ENCODE peak calls at places on chromosomes 6 and 20, in ten cellular contexts. K is CD4-positive, CD25-positive, alpha-beta regulatory T cell; M is neural progenitor cell; C is adipocyte; Y is endodermal cell; G is heart left ventricle; N is stomach; F is thoracic aorta; W is A549; R is PC-9. Z is an unnamed sample.

GRCh38 chr20:41336711-41337492 is 3.7 kb upstream of the LPIN3 start:
- DNase-seq in K (no peak), M (no peak), C (no peak), Y (no peak), G (no peak), N (no peak), F (no peak), W (no peak), R (no peak), Z (no peak)

GRCh38 chr20:38434310-38434741 is 802 bp downstream of the SNHG17 start:
- DNase-seq in K (peak; percentile 61), M (peak; percentile 42), C (peak; percentile 46), Y (peak; percentile 62), G (no peak), N (no peak), F (no peak), W (no peak), R (peak; percentile 22), Z (peak; percentile 69)

GRCh38 chr6:34496103-34496685 is 30.3 kb downstream of the PACSIN1 start:
- DNase-seq in K (no peak), M (no peak), C (no peak), Y (no peak), G (no peak), N (no peak), F (no peak), W (no peak), R (no peak), Z (no peak)

GRCh38 chr20:25148982-25149846 is 46.3 kb upstream of the ENTPD6 start:
- DNase-seq in K (no peak), M (no peak), C (no peak), Y (no peak), G (no peak), N (no peak), F (no peak), W (no peak), R (no peak), Z (no peak)

GRCh38 chr6:33772114-33772830 is 16.7 kb downstream of the LEMD2 start:
- DNase-seq in K (no peak), M (no peak), C (no peak), Y (no peak), G (no peak), N (no peak), F (no peak), W (no peak), R (no peak), Z (peak; percentile 81)

GRCh38 chr6:5260661-5261544 is at the start of the genes FARS2 and LYRM4:
- DNase-seq in K (peak; percentile 93), M (peak; percentile 95), C (peak; percentile 97), Y (peak; percentile 97), G (peak; percentile 91), N (peak; percentile 89), F (peak; percentile 50), W (peak; percentile 50), R (peak; percentile 94), Z (peak; percentile 97)

GRCh38 chr6:56491606-56492328 is 150.9 kb downstream of the DST start:
- DNase-seq in K (no peak), M (no peak), C (no peak), Y (no peak), G (peak; percentile 69), N (no peak), F (no peak), W (no peak), R (no peak), Z (no peak)

GRCh38 chr6:147677647-147678046 is 169.2 kb downstream of the SAMD5 start:
- DNase-seq in K (no peak), M (no peak), C (no peak), Y (no peak), G (no peak), N (no peak), F (no peak), W (no peak), R (no peak), Z (no peak)

GRCh38 chr6:36273802-36274201 is 3.9 kb downstream of the PNPLA1 start:
- DNase-seq in K (no peak), M (no peak), C (no peak), Y (no peak), G (no peak), N (no peak), F (no peak), W (no peak), R (no peak), Z (no peak)

GRCh38 chr6:43790031-43790430 is 20.0 kb downstream of the VEGFA start:
- DNase-seq in K (no peak), M (no peak), C (peak; percentile 95), Y (no peak), G (no peak), N (no peak), F (no peak), W (no peak), R (no peak), Z (peak; percentile 22)

GRCh38 chr6:87174078-87174579 is 18.8 kb downstream of the ZNF292 start:
- DNase-seq in K (peak; percentile 20), M (no peak), C (no peak), Y (no peak), G (peak; percentile 12), N (no peak), F (no peak), W (no peak), R (no peak), Z (no peak)
- H3K4me1 ChIP-seq in K (peaks cover 66% of the 10 kb centered on the region), M (peaks cover 74% of the 10 kb centered on the region), C (no peaks in the 10 kb centered on the region), Y (peaks cover 12% of the 10 kb centered on the region), G (peaks cover 37% of the 10 kb centered on the region), N (peaks cover 24% of the 10 kb centered on the region), F (peaks cover 36% of the 10 kb centered on the region), W (no peaks in the 10 kb centered on the region), R (no peaks in the 10 kb centered on the region), Z (peaks cover 8% of the 10 kb centered on the region)

GRCh38 chr6:30510419-30510818 is 21.1 kb downstream of the HLA-E start:
- DNase-seq in K (no peak), M (no peak), C (no peak), Y (no peak), G (no peak), N (no peak), F (no peak), W (no peak), R (no peak), Z (no peak)
- H3K4me1 ChIP-seq in K (peaks cover 65% of the 10 kb centered on the region), M (peaks cover 10% of the 10 kb centered on the region), C (no peaks in the 10 kb centered on the region), Y (no peaks in the 10 kb centered on the region), G (no peaks in the 10 kb centered on the region), N (no peaks in the 10 kb centered on the region), F (no peaks in the 10 kb centered on the region), W (no peaks in the 10 kb centered on the region), R (peaks cover 9% of the 10 kb centered on the region), Z (no peaks in the 10 kb centered on the region)

GRCh38 chr6:112191509-112191908 is 62.9 kb downstream of the LAMA4 start:
- DNase-seq in K (no peak), M (no peak), C (no peak), Y (no peak), G (no peak), N (no peak), F (no peak), W (no peak), R (no peak), Z (no peak)
- H3K4me1 ChIP-seq in K (no peaks in the 10 kb centered on the region), M (peaks cover 19% of the 10 kb centered on the region), C (peaks cover 46% of the 10 kb centered on the region), Y (no peaks in the 10 kb centered on the region), G (peaks cover 3% of the 10 kb centered on the region), N (no peaks in the 10 kb centered on the region), F (peaks cover 26% of the 10 kb centered on the region), W (no peaks in the 10 kb centered on the region), R (no peaks in the 10 kb centered on the region), Z (peaks cover 9% of the 10 kb centered on the region)

DNA sequence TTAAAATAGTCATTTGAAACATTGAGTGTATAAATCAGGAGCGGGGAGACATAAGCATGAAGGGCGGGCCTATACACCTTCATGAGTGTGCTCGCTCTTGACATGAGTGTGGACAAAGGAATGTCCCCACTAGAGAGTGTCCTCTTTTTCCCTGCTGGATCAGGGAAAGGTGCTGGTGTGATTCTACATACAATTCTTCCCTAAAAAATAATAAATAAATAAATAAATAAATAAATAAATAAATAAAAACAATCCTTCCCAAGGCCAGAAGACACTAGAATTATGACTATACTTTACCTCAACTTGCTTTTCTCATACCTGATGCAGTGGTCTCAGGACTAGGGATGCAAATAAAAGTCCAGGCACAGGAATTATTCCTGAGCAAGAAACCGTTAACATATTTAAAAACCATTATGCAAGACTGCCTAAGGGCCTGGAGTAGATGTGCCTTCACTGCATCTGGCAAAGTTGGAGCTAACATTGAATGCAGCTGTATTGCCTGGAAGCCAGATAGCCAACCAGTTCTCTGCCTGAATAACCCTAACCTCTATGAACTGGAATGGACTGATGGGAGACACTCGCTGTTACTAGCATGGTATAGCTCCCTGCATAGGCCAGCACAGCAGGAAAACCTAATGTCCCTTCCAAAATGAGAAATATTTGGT is 37.5 kb upstream of the MICB start:
- DNase-seq in K (no peak), M (no peak), C (peak; percentile 26), Y (no peak), G (no peak), N (no peak), F (no peak), W (no peak), R (no peak), Z (no peak)
- H3K4me1 ChIP-seq in K (peaks cover 33% of the 10 kb centered on the region), M (peaks cover 10% of the 10 kb centered on the region), C (peaks cover 14% of the 10 kb centered on the region), Y (no peaks in the 10 kb centered on the region), G (peaks cover 14% of the 10 kb centered on the region), N (peaks cover 16% of the 10 kb centered on the region), F (peaks cover 15% of the 10 kb centered on the region), W (peaks cover 7% of the 10 kb centered on the region), R (peaks cover 6% of the 10 kb centered on the region), Z (no peaks in the 10 kb centered on the region)

Z was measured in kidney.